ENCODE peak calls at places on chromosomes 16 and 17, in four cellular contexts. One of them, this sample, is unnamed.

GRCh38 chr17:82098939-82099765 is 1.1 kb upstream of the FASN start:
- DNase-seq in GM12878: no peak
- DNase-seq in K562: no peak
- DNase-seq in HepG2: no peak
- DNase-seq in this sample: no peak

GRCh38 chr17:82249896-82250581 is 21.2 kb downstream of the SLC16A3 start:
- DNase-seq in GM12878: no peak
- DNase-seq in K562: no peak
- DNase-seq in HepG2: no peak
- DNase-seq in this sample: no peak

GRCh38 chr16:27367463-27368357 is 34.3 kb upstream of the IL21R start:
- DNase-seq in GM12878: peak
- DNase-seq in K562: peak
- DNase-seq in HepG2: peak
- DNase-seq in this sample: peak

GRCh38 chr16:79873825-79874224 is 273.3 kb upstream of the MAF start:
- DNase-seq in GM12878: no peak
- DNase-seq in K562: no peak
- DNase-seq in HepG2: no peak
- DNase-seq in this sample: no peak

GRCh38 chr17:75250009-75250471 is 11.4 kb downstream of the GGA3 start:
- DNase-seq in GM12878: peak
- DNase-seq in K562: peak
- DNase-seq in HepG2: no peak
- DNase-seq in this sample: peak

GRCh38 chr17:46264456-46265198 is 30.3 kb upstream of the LRRC37A start:
- DNase-seq in GM12878: no peak
- DNase-seq in K562: peak
- DNase-seq in HepG2: peak
- DNase-seq in this sample: no peak

GRCh38 chr16:67200491-67200890 is 1.6 kb downstream of the ELMO3 start:
- DNase-seq in GM12878: no peak
- DNase-seq in K562: no peak
- DNase-seq in HepG2: no peak
- DNase-seq in this sample: no peak

GRCh38 chr17:29150191-29150590 is 30.0 kb downstream of the MYO18A start:
- DNase-seq in GM12878: no peak
- DNase-seq in K562: no peak
- DNase-seq in HepG2: no peak
- DNase-seq in this sample: no peak

GRCh38 chr16:608019-608418 is 18.2 kb downstream of the RAB40C start:
- DNase-seq in GM12878: no peak
- DNase-seq in K562: no peak
- DNase-seq in HepG2: no peak
- DNase-seq in this sample: no peak

GRCh38 chr17:58085039-58085715 is 2.0 kb downstream of the DYNLL2 start:
- DNase-seq in GM12878: no peak
- DNase-seq in K562: no peak
- DNase-seq in HepG2: no peak
- DNase-seq in this sample: no peak

GRCh38 chr17:32519769-32520701 is 33.2 kb downstream of the CDK5R1 start:
- DNase-seq in GM12878: peak
- DNase-seq in K562: no peak
- DNase-seq in HepG2: peak
- DNase-seq in this sample: peak

GRCh38 chr17:78547035-78547434 is 30.2 kb downstream of the DNAH17 start:
- DNase-seq in GM12878: no peak
- DNase-seq in K562: no peak
- DNase-seq in HepG2: no peak
- DNase-seq in this sample: no peak

GRCh38 chr16:21937387-21937829 is 15.8 kb upstream of the UQCRC2 start:
- DNase-seq in GM12878: no peak
- DNase-seq in K562: no peak
- DNase-seq in HepG2: peak
- DNase-seq in this sample: no peak

GRCh38 chr17:14320734-14321475 is 20.0 kb downstream of the HS3ST3B1 start:
- DNase-seq in GM12878: no peak
- DNase-seq in K562: no peak
- DNase-seq in HepG2: no peak
- DNase-seq in this sample: no peak

GRCh38 chr17:507441-507840 is 154.8 kb upstream of the RPH3AL start:
- DNase-seq in GM12878: no peak
- DNase-seq in K562: no peak
- DNase-seq in HepG2: no peak
- DNase-seq in this sample: no peak

GRCh38 chr17:27533068-27533397 is 76.8 kb downstream of the KSR1 start:
- DNase-seq in GM12878: no peak
- DNase-seq in K562: no peak
- DNase-seq in HepG2: no peak
- DNase-seq in this sample: no peak

GRCh38 chr17:45029758-45030423 is 21.5 kb downstream of the DCAKD start:
- DNase-seq in GM12878: peak
- DNase-seq in K562: no peak
- DNase-seq in HepG2: peak
- DNase-seq in this sample: no peak

GRCh38 chr17:34980681-34981537 is 597 bp downstream of the LIG3 start:
- DNase-seq in GM12878: peak
- DNase-seq in K562: peak
- DNase-seq in HepG2: peak
- DNase-seq in this sample: peak

GRCh38 chr16:10971560-10971961 is 27.2 kb downstream of the CLEC16A start:
- DNase-seq in GM12878: no peak
- DNase-seq in K562: peak
- DNase-seq in HepG2: peak
- DNase-seq in this sample: peak

GRCh38 chr16:78742501-78743283 is 643.2 kb downstream of the WWOX start:
- DNase-seq in GM12878: peak
- DNase-seq in K562: peak
- DNase-seq in HepG2: no peak
- DNase-seq in this sample: no peak

GRCh38 chr16:29141586-29142324 is 156.9 kb downstream of the LAT start:
- DNase-seq in GM12878: no peak
- DNase-seq in K562: no peak
- DNase-seq in HepG2: no peak
- DNase-seq in this sample: no peak

GRCh38 chr16:14300631-14301149 is 229.6 kb downstream of the MRTFB start:
- DNase-seq in GM12878: no peak
- DNase-seq in K562: peak
- DNase-seq in HepG2: peak
- DNase-seq in this sample: peak

GRCh38 chr17:78947235-78948153 is 22.3 kb upstream of the TIMP2 start:
- DNase-seq in GM12878: no peak
- DNase-seq in K562: no peak
- DNase-seq in HepG2: peak
- DNase-seq in this sample: peak

GRCh38 chr16:15457958-15458357 is 23.6 kb downstream of the BMERB1 start:
- DNase-seq in GM12878: no peak
- DNase-seq in K562: no peak
- DNase-seq in HepG2: no peak
- DNase-seq in this sample: no peak

GRCh38 chr17:17443173-17443572 is 33.6 kb upstream of the MED9 start:
- DNase-seq in GM12878: no peak
- DNase-seq in K562: no peak
- DNase-seq in HepG2: peak
- DNase-seq in this sample: no peak
- TF ChIP-seq POLR2AphosphoS5 in GM12878: no peak
- TF ChIP-seq POLR2AphosphoS5 in K562: no peak
- TF ChIP-seq POLR2AphosphoS5 in HepG2: no peak
- TF ChIP-seq POLR2AphosphoS5 in this sample: no peak

GRCh38 chr16:65002265-65002664 is 119.6 kb downstream of the CDH11 start:
- DNase-seq in GM12878: no peak
- DNase-seq in K562: no peak
- DNase-seq in HepG2: no peak
- DNase-seq in this sample: peak
- TF ChIP-seq MYC in GM12878: no peak
- TF ChIP-seq MYC in K562: no peak
- TF ChIP-seq MYC in HepG2: no peak
- TF ChIP-seq MYC in this sample: no peak

DNA sequence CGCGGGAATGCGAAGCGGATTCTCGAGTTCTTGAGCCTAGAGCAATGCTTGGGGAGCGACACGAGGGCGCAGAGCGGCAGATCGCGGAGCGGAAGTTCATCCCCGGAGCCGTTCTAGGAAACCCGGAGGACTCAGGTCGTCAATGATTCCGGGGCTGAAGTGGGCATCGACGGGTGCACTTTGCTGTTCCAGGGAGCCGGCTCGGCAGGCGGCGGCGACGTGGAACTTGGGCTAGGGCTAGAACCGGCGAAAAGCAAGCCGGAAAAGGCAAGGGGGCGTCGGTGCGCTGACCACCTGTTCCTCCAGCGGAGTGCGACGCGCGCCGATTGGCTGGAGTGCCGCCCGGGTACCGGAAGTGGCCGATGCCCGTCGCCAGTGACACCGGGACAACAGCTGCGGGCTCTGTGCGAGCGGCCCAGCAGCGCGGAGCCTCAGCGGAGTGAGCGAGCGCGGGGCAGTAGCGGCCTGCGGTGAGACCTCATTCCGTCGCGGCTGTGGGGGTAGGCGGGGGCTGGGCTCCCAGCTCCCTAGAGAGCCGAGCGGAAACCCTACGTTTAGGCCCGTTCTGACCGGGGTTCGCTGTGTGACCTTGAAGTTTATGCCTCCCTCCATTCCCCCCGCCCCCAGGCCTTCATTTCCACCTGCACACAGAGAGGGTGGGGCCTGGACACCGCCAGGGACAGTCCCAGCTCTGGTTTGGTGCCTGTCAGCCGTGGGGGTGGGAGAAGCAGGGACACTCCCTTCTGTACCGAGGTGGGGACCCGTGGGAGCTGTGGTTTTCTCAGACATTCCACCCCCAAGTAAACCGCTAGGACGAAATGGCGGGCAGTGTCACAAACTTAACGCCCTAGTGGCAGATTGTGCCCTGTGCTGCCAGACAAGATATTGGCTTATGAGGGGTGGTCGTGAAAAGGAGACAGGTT is at the start of gene ZFP3:
- DNase-seq in GM12878: peak
- DNase-seq in K562: no peak
- DNase-seq in HepG2: no peak
- DNase-seq in this sample: peak
- TF ChIP-seq POLR2AphosphoS5 in GM12878: peak
- TF ChIP-seq POLR2AphosphoS5 in K562: no peak
- TF ChIP-seq POLR2AphosphoS5 in HepG2: no peak
- TF ChIP-seq POLR2AphosphoS5 in this sample: peak

DNA sequence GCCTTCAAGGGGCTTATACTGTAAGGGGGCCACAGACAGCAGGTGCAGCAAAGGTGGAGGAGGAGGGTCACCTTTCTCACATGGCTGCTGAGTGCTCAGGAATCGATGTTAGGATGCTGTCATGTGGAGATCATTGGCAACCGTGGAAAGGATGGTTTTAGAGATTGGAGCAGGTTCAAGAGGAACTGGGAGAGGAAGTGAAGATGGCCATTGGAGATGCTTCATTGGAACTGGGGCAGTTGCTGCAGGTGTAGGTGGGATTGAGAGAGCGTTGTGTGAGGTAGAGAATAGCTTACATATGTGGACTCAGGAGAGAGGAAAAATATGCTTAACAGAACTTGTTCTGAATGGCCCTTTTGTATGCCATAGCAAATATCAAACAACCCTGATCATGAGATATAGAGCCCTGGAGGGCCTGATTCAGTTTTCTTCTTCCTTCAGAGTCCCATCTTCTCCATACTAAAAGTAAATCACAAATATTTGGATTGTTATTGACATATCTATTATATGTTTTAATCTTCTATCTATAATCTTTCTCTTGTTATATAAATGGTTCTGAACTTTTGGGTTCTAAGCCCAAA is 40.8 kb downstream of the LDHD start:
- DNase-seq in GM12878: no peak
- DNase-seq in K562: no peak
- DNase-seq in HepG2: no peak
- DNase-seq in this sample: no peak
- TF ChIP-seq MYC in GM12878: no peak
- TF ChIP-seq MYC in K562: no peak
- TF ChIP-seq MYC in HepG2: no peak
- TF ChIP-seq MYC in this sample: no peak

GRCh38 chr16:20744922-20745440 is 3.4 kb upstream of the THUMPD1 start:
- DNase-seq in GM12878: no peak
- DNase-seq in K562: peak
- DNase-seq in HepG2: no peak
- DNase-seq in this sample: peak
- TF ChIP-seq POLR2AphosphoS5 in GM12878: no peak
- TF ChIP-seq POLR2AphosphoS5 in K562: peak
- TF ChIP-seq POLR2AphosphoS5 in HepG2: no peak
- TF ChIP-seq POLR2AphosphoS5 in this sample: no peak

This sample was measured in endothelial cell of umbilical vein.